ENCODE peak calls at places on chromosomes 1 and 21, in six cellular contexts. I, M, E, Y, N and Z are unnamed samples. For H3K36me3, the result is how much of the 10 kb centered on the place peaks cover.

GRCh38 chr1:107871259-107871658 is 93.7 kb downstream of the VAV3 start:
- DNase-seq in I (no peak), M (no peak), E (no peak), Y (no peak), N (no peak), Z (no peak)

GRCh38 chr1:202254454-202255252 is 61.1 kb downstream of the LGR6 start:
- DNase-seq in I (no peak), M (no peak), E (peak), Y (no peak), N (no peak), Z (no peak)

GRCh38 chr1:198187973-198188588 is 31.3 kb downstream of the NEK7 start:
- DNase-seq in I (no peak), M (no peak), E (no peak), Y (no peak), N (no peak), Z (no peak)

GRCh38 chr1:55321947-55322346 is 106.8 kb upstream of the USP24 start:
- DNase-seq in I (no peak), M (no peak), E (no peak), Y (no peak), N (no peak), Z (no peak)

GRCh38 chr1:110559157-110559556 is 40.2 kb upstream of the KCNA10 start:
- DNase-seq in I (no peak), M (no peak), E (no peak), Y (no peak), N (no peak), Z (no peak)

GRCh38 chr1:16153999-16154673 is 1.7 kb downstream of the EPHA2 start:
- DNase-seq in I (no peak), M (no peak), E (no peak), Y (no peak), N (no peak), Z (no peak)

GRCh38 chr1:109493805-109494539 is at the start of gene CYB561D1:
- DNase-seq in I (peak), M (peak), E (peak), Y (peak), N (peak), Z (peak)

GRCh38 chr1:184457500-184457899 is 70.7 kb downstream of the C1orf21 start:
- DNase-seq in I (peak), M (no peak), E (no peak), Y (no peak), N (no peak), Z (no peak)

GRCh38 chr1:58324551-58324950 is 222.0 kb downstream of the OMA1 start:
- DNase-seq in I (no peak), M (no peak), E (no peak), Y (no peak), N (no peak), Z (no peak)

GRCh38 chr1:186845581-186846210 is 16.9 kb downstream of the PLA2G4A start:
- DNase-seq in I (no peak), M (no peak), E (no peak), Y (no peak), N (no peak), Z (no peak)

GRCh38 chr1:228377664-228378452 is 28.8 kb downstream of the TRIM11 start:
- DNase-seq in I (no peak), M (no peak), E (peak), Y (no peak), N (no peak), Z (peak)

GRCh38 chr1:204725821-204726448 is 40.4 kb upstream of the LRRN2 start:
- DNase-seq in I (no peak), M (no peak), E (no peak), Y (no peak), N (peak), Z (no peak)

GRCh38 chr1:43256675-43257570 is 12.9 kb upstream of the TMEM125 start:
- DNase-seq in I (no peak), M (peak), E (no peak), Y (peak), N (no peak), Z (no peak)

GRCh38 chr1:175830500-175830899 is 87.1 kb upstream of the TNR start:
- DNase-seq in I (no peak), M (no peak), E (no peak), Y (no peak), N (no peak), Z (no peak)

GRCh38 chr1:18764362-18764761 is 95.1 kb downstream of the TAS1R2 start:
- DNase-seq in I (no peak), M (no peak), E (no peak), Y (no peak), N (no peak), Z (no peak)

GRCh38 chr1:10900265-10900651 is 103.8 kb upstream of the CASZ1 start:
- DNase-seq in I (no peak), M (no peak), E (no peak), Y (no peak), N (no peak), Z (no peak)

GRCh38 chr1:26782521-26783212 is 5.1 kb upstream of the PIGV start:
- DNase-seq in I (no peak), M (no peak), E (no peak), Y (no peak), N (no peak), Z (no peak)

GRCh38 chr1:7372477-7373120 is 398.5 kb upstream of the VAMP3 start:
- DNase-seq in I (no peak), M (no peak), E (peak), Y (no peak), N (no peak), Z (no peak)

GRCh38 chr21:46082638-46083270 is 15.2 kb upstream of the COL6A2 start:
- DNase-seq in I (no peak), M (no peak), E (peak), Y (no peak), N (no peak), Z (peak)

GRCh38 chr21:26049803-26050202 is 120.8 kb downstream of the APP start:
- DNase-seq in I (no peak), M (no peak), E (no peak), Y (no peak), N (no peak), Z (no peak)

GRCh38 chr1:67491280-67491679 is 61.1 kb upstream of the SERBP1 start:
- DNase-seq in I (no peak), M (no peak), E (no peak), Y (no peak), N (no peak), Z (no peak)

GRCh38 chr1:232302376-232303049 is 327.4 kb downstream of the SIPA1L2 start:
- DNase-seq in I (no peak), M (no peak), E (no peak), Y (no peak), N (no peak), Z (no peak)

GRCh38 chr1:180948846-180949615 is 36.3 kb downstream of the KIAA1614 start:
- DNase-seq in I (peak), M (no peak), E (no peak), Y (no peak), N (no peak), Z (no peak)

GRCh38 chr1:205775015-205775716 is at the start of gene RAB29:
- DNase-seq in I (peak), M (peak), E (peak), Y (peak), N (peak), Z (peak)

GRCh38 chr1:3255680-3256079 is 186.7 kb downstream of the PRDM16 start:
- DNase-seq in I (no peak), M (no peak), E (no peak), Y (no peak), N (no peak), Z (no peak)

DNA sequence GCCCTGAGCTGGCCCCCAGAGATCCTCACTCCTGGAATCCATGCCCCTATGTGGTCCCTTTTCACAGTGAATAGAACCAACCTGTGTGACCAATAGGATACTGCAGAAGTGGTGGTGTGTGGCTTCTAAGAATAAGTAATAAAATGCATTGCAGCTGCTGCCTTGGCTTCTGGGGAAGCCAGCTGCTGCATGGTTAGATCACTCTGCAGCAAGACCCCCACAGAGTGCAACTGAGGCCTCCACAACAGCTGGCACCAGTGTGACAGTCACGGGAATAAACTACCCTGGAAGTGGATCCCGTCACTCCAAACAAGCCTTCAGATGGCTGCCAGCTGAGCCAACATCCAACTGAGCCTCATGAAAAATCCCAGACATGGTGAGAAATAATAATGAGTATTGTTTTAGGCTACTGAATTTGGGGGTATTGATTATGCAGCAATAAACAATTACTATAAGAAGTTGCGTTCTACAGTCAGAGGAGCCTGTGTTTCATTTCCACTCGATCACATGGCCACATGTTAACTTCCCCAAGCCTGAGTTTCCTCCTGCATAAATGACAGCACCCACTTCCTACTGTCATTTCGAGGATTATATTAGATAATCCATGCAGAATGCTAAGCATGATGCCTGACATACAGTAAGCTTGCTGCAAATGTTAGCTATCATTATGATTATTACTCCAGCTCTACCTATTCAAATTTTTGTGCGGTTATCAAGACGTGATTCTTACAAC is 20.8 kb upstream of the COG2 start:
- DNase-seq in I (no peak), M (no peak), E (no peak), Y (no peak), N (no peak), Z (no peak)
- TF ChIP-seq EP300 in I (no peak), M (no peak), E (no peak), Y (no peak), N (no peak), Z (no peak)

DNA sequence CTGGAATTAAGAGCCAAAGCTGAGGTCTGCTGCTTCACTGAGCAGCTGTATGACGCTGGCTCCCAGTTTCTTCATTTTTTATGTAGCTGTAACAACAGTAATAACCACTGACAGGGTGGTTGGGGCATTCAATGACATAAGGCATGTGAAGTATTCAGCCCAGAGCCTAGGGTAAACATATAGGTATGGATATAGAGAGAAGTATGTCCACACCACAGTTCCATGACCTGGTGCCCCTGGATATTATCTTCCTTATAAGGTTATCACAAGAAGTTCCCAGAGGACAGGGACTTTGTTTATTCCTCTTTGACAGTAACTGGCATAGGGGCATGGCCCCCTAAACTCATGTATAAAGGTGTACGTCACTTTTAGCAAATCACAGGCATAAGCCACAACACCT is 14.7 kb downstream of the RAB42 start:
- DNase-seq in I (no peak), M (no peak), E (no peak), Y (no peak), N (peak), Z (no peak)
- H3K36me3 ChIP-seq in I (under half), M (half or more), E (under half), Y (under half), N (under half), Z (under half)

DNA sequence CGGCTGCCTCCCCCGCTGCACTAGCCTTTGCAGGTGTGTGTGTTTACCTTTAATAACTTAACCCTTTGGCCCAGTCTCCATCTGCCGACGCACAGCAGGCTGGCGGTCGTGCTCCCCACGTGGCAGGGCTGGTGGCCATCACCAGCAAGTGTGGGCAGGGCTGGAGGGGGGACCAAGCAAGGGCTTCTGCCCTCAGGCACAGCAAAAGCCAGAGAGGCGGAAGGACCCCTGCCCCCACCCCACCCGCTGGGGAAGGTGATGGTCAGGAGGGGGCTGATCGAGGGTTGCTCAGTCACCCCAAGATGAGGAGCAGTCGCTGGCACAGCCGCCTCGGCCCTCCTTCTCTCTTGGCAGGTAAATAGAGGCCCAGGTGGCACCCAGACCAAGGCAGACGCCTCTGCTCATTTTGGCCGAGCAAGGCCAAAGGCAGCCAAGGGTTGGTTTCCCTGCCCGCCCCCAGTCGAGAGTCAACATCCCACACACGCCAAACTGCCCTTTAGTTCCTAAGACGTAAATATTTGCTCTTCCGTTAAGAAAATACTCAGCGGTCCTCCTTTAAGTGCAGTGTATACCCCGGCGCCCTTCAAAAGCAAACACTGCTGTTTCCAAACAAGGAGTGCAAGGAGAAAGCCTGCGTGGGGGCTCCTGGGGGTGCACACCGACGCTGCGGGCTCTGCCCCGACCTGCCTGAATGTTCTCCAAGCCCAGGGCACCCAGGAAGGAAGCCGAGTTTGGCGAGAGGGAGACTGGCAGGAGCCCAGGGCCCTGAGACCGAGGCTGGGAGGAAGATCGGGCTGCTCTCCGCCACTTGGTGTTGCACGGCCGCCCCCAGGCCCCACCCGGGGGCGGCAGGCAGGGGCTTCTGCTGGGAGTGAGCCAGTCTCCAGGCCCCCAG is 82.7 kb downstream of the SIK1 start:
- DNase-seq in I (no peak), M (peak), E (no peak), Y (no peak), N (no peak), Z (no peak)
- TF ChIP-seq EP300 in I (no peak), M (no peak), E (no peak), Y (no peak), N (no peak), Z (no peak)

DNA sequence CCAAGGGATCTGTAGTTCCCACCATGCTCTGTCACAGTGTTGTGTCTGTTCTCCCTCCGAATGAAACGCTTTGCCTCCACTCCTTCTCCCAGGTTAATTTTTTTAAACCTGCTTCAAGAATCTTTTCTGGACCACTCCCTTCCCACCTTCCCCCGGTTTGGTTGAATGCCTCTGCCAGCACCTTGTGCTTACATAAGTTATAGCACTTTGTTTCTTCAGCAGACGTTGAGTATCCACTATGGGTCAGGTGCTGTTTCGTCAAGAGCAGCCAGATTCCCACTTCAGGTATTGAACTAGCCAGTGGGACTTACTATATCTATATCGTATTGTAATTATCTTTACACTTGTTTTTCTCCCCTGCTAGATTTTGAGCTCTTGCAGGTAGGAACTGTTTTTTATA is 27.6 kb downstream of the TTF2 start:
- DNase-seq in I (no peak), M (no peak), E (no peak), Y (no peak), N (no peak), Z (no peak)
- H3K36me3 ChIP-seq in I (under half), M (half or more), E (under half), Y (under half), N (under half), Z (under half)

DNA sequence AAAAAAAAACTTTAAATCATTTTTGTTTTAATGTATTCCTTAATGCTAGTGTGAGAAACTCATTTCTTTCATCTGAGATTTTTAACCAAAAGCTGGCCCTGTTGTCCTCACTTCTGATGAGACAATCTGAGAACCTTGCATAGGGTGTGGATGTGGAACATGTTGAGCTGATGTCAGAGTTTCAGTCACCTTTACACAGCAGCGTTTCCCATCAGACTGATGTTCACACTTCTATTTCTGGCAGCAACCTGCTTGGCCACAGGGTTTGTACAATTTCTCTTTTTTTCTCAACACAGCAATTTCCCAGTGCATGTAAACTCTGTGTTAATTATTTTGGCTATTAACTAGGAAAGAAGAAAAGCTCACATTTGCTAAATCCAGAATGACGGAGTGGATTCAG is 70.4 kb upstream of the HSPA13 start:
- DNase-seq in I (no peak), M (no peak), E (no peak), Y (no peak), N (no peak), Z (no peak)
- TF ChIP-seq EP300 in I (no peak), M (no peak), E (no peak), Y (no peak), N (no peak), Z (no peak)

GRCh38 chr1:229537894-229538293 is 20.6 kb downstream of the ABCB10 start:
- DNase-seq in I (no peak), M (no peak), E (no peak), Y (no peak), N (no peak), Z (no peak)
- H3K36me3 ChIP-seq in I (under half), M (half or more), E (under half), Y (under half), N (under half), Z (under half)